ENCODE peak calls at places on chromosomes 4 and X, in four cellular contexts. D is psoas muscle, U is fibroblast of lung, F is neuronal stem cell. Y is an unnamed sample.

GRCh38 chrX:132463411-132463810 is 25.4 kb downstream of the MBNL3 start:
- DNase-seq in D (no peak), F (no peak), U (peak; percentile 24), Y (no peak)

GRCh38 chr4:84493092-84493850 is 5.8 kb downstream of the NKX6-1 start:
- DNase-seq in D (no peak), U (peak; percentile 34), F (no peak), Y (no peak)

GRCh38 chrX:43176686-43177085 is 398.7 kb upstream of the PPP1R2C start:
- DNase-seq in F (no peak), D (no peak), U (peak; percentile 0), Y (no peak)

GRCh38 chrX:17262123-17262522 is 112.9 kb upstream of the NHS start:
- DNase-seq in D (no peak), U (no peak), F (no peak), Y (no peak)

GRCh38 chr4:8350326-8350725 is 80.8 kb downstream of the HTRA3 start:
- DNase-seq in U (no peak), F (no peak), D (no peak), Y (no peak)

GRCh38 chr4:169115897-169116254 is 105.8 kb upstream of the CBR4 start:
- DNase-seq in U (peak; percentile 96), F (no peak), D (no peak), Y (peak; percentile 48)

GRCh38 chr4:37960679-37961078 is 481 bp downstream of the PTTG2 start:
- DNase-seq in F (no peak), D (no peak), U (no peak), Y (no peak)

GRCh38 chrX:95703696-95704095 is 980.9 kb upstream of the DIAPH2 start:
- DNase-seq in D (no peak), F (no peak), U (peak; percentile 59), Y (peak; percentile 16)

GRCh38 chr4:154230091-154230490 is 261.5 kb downstream of the DCHS2 start:
- DNase-seq in F (no peak), D (no peak), U (no peak), Y (no peak)

GRCh38 chrX:111168314-111168713 is 72.3 kb downstream of the PAK3 start:
- DNase-seq in U (peak; percentile 0), F (no peak), D (no peak), Y (no peak)

GRCh38 chr4:156971623-156972369 is at the start of gene PDGFC:
- DNase-seq in U (peak; percentile 64), D (peak; percentile 77), F (peak; percentile 75), Y (peak; percentile 86)

GRCh38 chrX:31658360-31658759 is 586.5 kb upstream of the FTHL17 start:
- DNase-seq in U (peak; percentile 50), F (no peak), D (no peak), Y (no peak)

GRCh38 chr4:122826596-122827257 is at the start of gene FGF2:
- DNase-seq in D (peak; percentile 78), F (peak; percentile 78), U (peak; percentile 78), Y (peak; percentile 83)

GRCh38 chrX:124342174-124342867 is 4.0 kb upstream of the SH2D1A start:
- DNase-seq in U (no peak), F (no peak), D (no peak), Y (no peak)

GRCh38 chrX:148333989-148334388 is 166.4 kb upstream of the AFF2 start:
- DNase-seq in U (no peak), F (no peak), D (no peak), Y (no peak)

GRCh38 chr4:68373513-68373912 is 23.6 kb upstream of the YTHDC1 start:
- DNase-seq in U (peak; percentile 80), D (peak; percentile 78), F (peak; percentile 55), Y (peak; percentile 72)

GRCh38 chr4:110963621-110964020 is 340.7 kb upstream of the PITX2 start:
- DNase-seq in U (no peak), D (no peak), F (no peak), Y (no peak)

GRCh38 chr4:15376145-15376544 is 51.7 kb upstream of the C1QTNF7 start:
- DNase-seq in F (no peak), D (no peak), U (no peak), Y (no peak)

GRCh38 chr4:54234497-54235205 is 5.6 kb downstream of the PDGFRA start:
- DNase-seq in U (no peak), D (no peak), F (peak; percentile 6), Y (no peak)

GRCh38 chrX:154376768-154377167 is 2.3 kb upstream of the EMD start:
- DNase-seq in D (no peak), U (peak; percentile 55), F (no peak), Y (no peak)

GRCh38 chr4:113154281-113154680 is 104.8 kb downstream of the ANK2 start:
- DNase-seq in F (no peak), D (no peak), U (no peak), Y (no peak)

GRCh38 chrX:88366314-88366713 is 380.7 kb upstream of the CPXCR1 start:
- DNase-seq in U (no peak), F (no peak), D (no peak), Y (no peak)
- H3K27me3 ChIP-seq in U (no peaks in the 10 kb centered on the region), F (no peaks in the 10 kb centered on the region), D (no peaks in the 10 kb centered on the region), Y (no peaks in the 10 kb centered on the region)

GRCh38 chrX:139191746-139192385 is 338.7 kb upstream of the F9 start:
- DNase-seq in U (no peak), F (no peak), D (no peak), Y (no peak)
- H3K27me3 ChIP-seq in U (no peaks in the 10 kb centered on the region), F (no peaks in the 10 kb centered on the region), D (no peaks in the 10 kb centered on the region), Y (no peaks in the 10 kb centered on the region)

DNA sequence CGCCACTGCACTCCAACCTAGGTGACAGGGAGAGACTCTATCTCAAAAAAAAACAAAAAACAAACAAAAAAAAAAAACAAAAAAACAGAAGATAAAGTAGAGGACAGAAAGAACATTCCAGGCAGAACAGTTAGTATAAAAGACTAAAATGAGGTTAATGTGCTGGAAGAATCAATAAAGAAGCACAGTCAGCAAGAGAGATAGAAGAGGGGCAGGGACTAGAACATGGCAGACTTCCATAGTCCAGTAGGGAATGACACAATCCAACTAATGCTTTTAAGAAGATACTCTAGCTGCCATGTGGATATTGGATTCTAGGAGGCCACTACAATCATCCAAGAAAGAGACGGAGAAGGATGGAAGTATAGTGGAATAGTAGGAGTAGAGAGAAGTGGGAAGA is 11.6 kb downstream of the ADGRG2 start:
- DNase-seq in D (no peak), U (no peak), F (no peak), Y (no peak)
- H3K27me3 ChIP-seq in D (no peaks in the 10 kb centered on the region), U (no peaks in the 10 kb centered on the region), F (no peaks in the 10 kb centered on the region), Y (no peaks in the 10 kb centered on the region)

DNA sequence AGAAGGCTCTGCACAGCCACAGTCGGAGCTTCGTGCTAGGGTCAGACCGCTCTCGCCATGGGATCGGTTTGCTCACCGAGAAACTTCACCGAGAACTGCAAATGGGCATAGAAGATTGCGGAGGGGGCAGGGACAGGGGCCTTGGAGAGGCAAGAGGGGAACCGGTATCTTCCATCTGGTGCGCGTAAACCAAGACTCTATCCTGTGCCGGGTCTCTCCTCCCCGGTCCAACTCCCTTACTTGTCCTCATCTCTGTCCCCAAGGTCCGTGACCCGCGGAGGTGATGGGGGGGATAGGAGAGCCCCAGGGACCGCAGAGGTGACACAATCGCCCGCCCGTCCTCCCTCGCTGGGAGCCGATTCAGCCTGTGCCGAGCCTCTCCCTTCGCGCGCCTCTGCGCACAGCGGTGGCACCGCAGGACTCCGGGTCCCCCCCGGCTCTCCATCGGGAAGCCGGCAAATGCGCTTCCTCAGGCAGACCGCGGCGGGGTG is 960 bp downstream of the SCD5 start:
- DNase-seq in D (peak; percentile 32), U (peak; percentile 36), F (no peak), Y (peak; percentile 6)
- H3K27me3 ChIP-seq in D (peaks cover 3% of the 10 kb centered on the region), U (peaks cover 3% of the 10 kb centered on the region), F (peaks cover 5% of the 10 kb centered on the region), Y (no peaks in the 10 kb centered on the region)

GRCh38 chrX:49257074-49257790 is 7.3 kb downstream of the FOXP3 start:
- DNase-seq in U (no peak), F (no peak), D (no peak), Y (no peak)
- H3K27me3 ChIP-seq in U (no peaks in the 10 kb centered on the region), F (no peaks in the 10 kb centered on the region), D (no peaks in the 10 kb centered on the region), Y (no peaks in the 10 kb centered on the region)